ENCODE peak calls at places on chromosomes 7 and 10, in four cellular contexts. L, K, U and S are unnamed samples.
A peak's percentile ranks its signal among the peaks of the same experiment; 100 is the strongest.

GRCh38 chr10:287814-288213 is 152.6 kb downstream of the ZMYND11 start:
- DNase-seq in L (no peak), U (no peak), K (no peak), S (no peak)

GRCh38 chr10:43962346-43963191 is 313.9 kb upstream of the ZNF32 start:
- DNase-seq in U (no peak), L (no peak), K (no peak), S (no peak)

GRCh38 chr7:105656922-105657521 is 75.7 kb upstream of the EFCAB10 start:
- DNase-seq in U (no peak), L (peak; percentile 44), K (peak; percentile 76), S (no peak)

GRCh38 chr7:87609946-87610345 is 9.3 kb upstream of the ABCB1 start:
- DNase-seq in L (no peak), K (no peak), U (no peak), S (no peak)

GRCh38 chr7:18030758-18031157 is 3.1 kb upstream of the PRPS1L1 start:
- DNase-seq in K (no peak), U (no peak), L (no peak), S (no peak)

GRCh38 chr10:12848439-12849173 is 152.9 kb downstream of the CCDC3 start:
- DNase-seq in U (no peak), L (no peak), K (no peak), S (no peak)

GRCh38 chr10:5628798-5629788 is 37.3 kb downstream of the ASB13 start:
- DNase-seq in L (no peak), K (no peak), U (peak; percentile 30), S (no peak)

GRCh38 chr7:53237344-53237913 is 202.0 kb downstream of the POM121L12 start:
- DNase-seq in L (no peak), K (no peak), U (no peak), S (no peak)

GRCh38 chr7:22586101-22586805 is 86.3 kb upstream of the STEAP1B start:
- DNase-seq in K (no peak), U (no peak), L (no peak), S (no peak)

GRCh38 chr10:7251696-7252465 is 159.0 kb downstream of the SFMBT2 start:
- DNase-seq in U (no peak), L (no peak), K (no peak), S (no peak)

GRCh38 chr10:20624642-20625041 is 272.5 kb downstream of the NEBL start:
- DNase-seq in U (no peak), K (peak; percentile 66), L (no peak), S (no peak)

GRCh38 chr10:126905776-126906703 is 812 bp downstream of the DOCK1 start:
- DNase-seq in L (peak; percentile 33), K (peak; percentile 18), U (no peak), S (no peak)

GRCh38 chr7:92685146-92686042 is 95.2 kb upstream of the FAM133B start:
- DNase-seq in L (no peak), U (no peak), K (no peak), S (no peak)

GRCh38 chr10:80458263-80458625 is 4.1 kb downstream of the TSPAN14 start:
- DNase-seq in K (no peak), U (no peak), L (no peak), S (no peak)
- H3K4me3 ChIP-seq in K (peak overlapping the region; percentile 70), U (no peak overlapping the region), L (no peak overlapping the region), S (peak overlapping the region; percentile 25)

GRCh38 chr10:130137077-130137448 is 872 bp downstream of the GLRX3 start:
- DNase-seq in U (no peak), L (no peak), K (no peak), S (no peak)

GRCh38 chr10:130135676-130136213 is 446 bp upstream of the GLRX3 start:
- DNase-seq in U (no peak), K (no peak), L (no peak), S (no peak)

GRCh38 chr10:130138479-130138866 is 2.3 kb downstream of the GLRX3 start:
- DNase-seq in K (no peak), L (no peak), U (peak; percentile 72), S (peak; percentile 66)

GRCh38 chr10:130136214-130137076 is at the start of gene GLRX3:
- DNase-seq in K (peak; percentile 84), U (peak; percentile 86), L (peak; percentile 92), S (peak; percentile 35)

GRCh38 chr10:130137659-130138478 is 1.7 kb downstream of the GLRX3 start:
- DNase-seq in K (no peak), U (no peak), L (no peak), S (no peak)
- TF ChIP-seq CTCF in K (no peak), U (no peak), L (no peak), S (no peak)

GRCh38 chr10:110010076-110011069 is 2.6 kb downstream of the ADD3 start:
- DNase-seq in K (no peak), U (no peak), L (no peak), S (no peak)
- H3K4me3 ChIP-seq in K (peak overlapping the region; percentile 75), U (no peak overlapping the region), L (peak overlapping the region; percentile 7), S (peak overlapping the region; percentile 91)

DNA sequence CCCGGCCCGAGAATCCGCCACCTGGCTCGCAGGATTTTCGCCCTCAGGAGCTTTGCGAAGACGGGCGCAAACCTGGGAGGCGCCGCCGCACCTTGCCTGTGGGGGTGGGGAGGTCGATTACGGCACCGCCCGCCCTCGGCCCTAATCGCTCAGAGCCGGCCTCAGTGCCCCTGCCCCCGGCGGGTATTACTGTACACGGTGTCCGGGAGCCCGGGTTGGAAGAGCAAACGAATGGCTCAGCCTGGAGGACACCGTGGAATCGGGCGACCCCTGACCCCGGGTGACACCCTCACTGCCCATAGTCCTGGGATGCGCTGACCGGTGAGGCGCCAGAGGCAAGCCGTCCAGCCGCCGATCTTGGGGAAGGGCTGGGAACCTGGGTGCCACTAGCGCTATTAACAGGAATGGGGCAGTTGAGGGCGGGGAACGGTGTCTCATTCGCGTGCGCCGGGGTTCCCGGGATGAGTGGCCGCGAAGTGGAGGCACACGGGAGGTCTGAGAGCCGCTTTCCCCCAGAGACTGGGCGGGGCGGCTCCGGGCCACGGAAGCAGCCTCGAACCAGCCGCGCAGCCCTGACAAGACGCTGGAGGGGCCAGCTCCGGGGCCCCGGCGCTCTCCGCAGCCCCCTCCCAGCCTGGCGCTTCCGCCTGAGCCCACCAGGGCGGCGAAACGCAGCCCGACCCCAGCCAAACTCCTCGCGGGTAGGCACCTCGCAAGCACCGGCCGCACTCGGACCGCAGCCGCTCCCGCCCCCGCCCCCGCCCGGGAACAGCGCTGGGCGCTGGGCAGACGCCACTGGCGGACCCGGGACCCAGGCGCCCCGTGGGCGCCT is 167.5 kb downstream of the NRF1 start:
- DNase-seq in U (no peak), K (no peak), L (no peak), S (peak; percentile 48)
- TF ChIP-seq CTCF in U (peak; percentile 30), K (no peak), L (no peak), S (no peak)

DNA sequence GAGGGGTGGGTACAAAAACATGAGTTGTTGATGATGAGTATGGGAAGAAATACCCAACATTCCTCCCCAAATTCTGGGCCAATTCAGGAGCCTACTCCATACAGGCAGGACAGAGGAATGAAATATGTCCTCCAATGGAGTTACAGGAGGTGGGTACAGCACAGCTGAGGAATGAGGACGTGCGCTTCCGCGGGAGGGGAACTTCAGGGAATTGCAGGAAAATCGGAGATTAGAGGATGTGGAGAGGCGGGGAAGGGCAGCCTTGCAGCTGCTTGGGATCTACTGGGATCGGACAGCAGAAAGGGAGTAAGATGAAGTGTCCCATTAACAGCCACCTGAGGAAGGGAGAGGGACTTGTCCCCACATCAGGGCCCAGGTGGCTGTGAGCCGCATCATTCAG is 50.2 kb downstream of the PDIA4 start:
- DNase-seq in L (no peak), K (no peak), U (no peak), S (no peak)
- H3K4me3 ChIP-seq in L (no peak overlapping the region), K (no peak overlapping the region), U (no peak overlapping the region), S (no peak overlapping the region)

DNA sequence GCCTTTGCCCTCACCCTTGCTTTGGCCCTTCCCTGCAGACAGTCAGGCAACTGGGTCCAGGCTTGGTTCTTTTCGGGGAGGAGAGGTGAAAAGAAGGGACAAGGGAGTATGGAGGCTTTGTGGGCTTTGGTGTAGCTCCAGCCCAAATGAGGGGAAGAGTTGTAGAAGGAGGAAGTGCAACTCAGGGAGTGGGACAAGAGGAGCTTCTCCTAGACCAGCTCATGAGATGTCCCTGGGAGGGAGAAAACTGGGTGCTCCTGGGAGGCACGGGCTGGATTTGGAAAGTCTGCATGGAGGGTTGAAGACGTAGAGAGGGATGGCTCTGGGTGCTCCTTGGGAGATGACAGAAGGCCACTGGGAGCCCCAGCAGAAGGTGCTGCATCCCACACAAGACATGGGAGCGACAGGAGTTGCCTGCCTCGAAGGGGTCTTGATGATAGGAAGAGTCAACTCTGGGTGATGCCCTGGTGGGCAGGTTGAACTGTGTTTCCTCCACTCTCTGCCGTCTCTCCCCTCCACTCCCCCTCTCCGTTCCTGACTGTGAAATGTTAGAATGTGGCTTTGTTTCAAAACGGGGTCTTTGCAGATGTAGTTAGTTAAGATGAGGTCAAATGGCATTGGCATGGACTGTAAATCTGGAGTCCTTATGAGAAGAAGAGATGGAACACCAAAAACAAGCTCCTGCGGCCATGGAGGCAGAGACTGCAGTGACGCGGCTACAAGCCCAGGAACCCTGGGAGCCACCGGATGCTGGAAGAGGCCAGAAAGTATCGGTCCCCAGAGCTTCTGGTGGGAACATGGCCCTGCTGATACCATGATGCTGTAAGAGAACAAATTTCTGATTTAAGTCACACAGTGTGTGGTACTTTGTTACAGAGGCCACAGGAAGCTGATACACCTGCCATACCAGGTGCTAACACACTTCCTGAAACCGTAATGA is 298.5 kb downstream of the GLRX3 start:
- DNase-seq in L (no peak), U (no peak), K (no peak), S (no peak)
- TF ChIP-seq CTCF in L (no peak), U (no peak), K (no peak), S (no peak)

GRCh38 chr7:143384741-143385631 is 3.8 kb downstream of the ZYX start:
- DNase-seq in U (no peak), K (no peak), L (no peak), S (no peak)
- H3K4me3 ChIP-seq in U (no peak overlapping the region), K (peak overlapping the region; percentile 70), L (peak overlapping the region; percentile 20), S (no peak overlapping the region)

GRCh38 chr7:155645652-155646051 is 1.2 kb downstream of the RBM33 start:
- DNase-seq in L (no peak), K (no peak), U (no peak), S (no peak)

GRCh38 chr7:155646669-155647068 is 2.2 kb downstream of the RBM33 start:
- DNase-seq in K (no peak), U (no peak), L (no peak), S (no peak)

GRCh38 chr7:155644178-155644970 is at the start of gene RBM33:
- DNase-seq in U (peak; percentile 61), L (peak; percentile 76), K (peak; percentile 63), S (peak; percentile 75)

GRCh38 chr7:155643804-155644177 is 670 bp upstream of the RBM33 start:
- DNase-seq in K (no peak), U (no peak), L (no peak), S (no peak)

DNA sequence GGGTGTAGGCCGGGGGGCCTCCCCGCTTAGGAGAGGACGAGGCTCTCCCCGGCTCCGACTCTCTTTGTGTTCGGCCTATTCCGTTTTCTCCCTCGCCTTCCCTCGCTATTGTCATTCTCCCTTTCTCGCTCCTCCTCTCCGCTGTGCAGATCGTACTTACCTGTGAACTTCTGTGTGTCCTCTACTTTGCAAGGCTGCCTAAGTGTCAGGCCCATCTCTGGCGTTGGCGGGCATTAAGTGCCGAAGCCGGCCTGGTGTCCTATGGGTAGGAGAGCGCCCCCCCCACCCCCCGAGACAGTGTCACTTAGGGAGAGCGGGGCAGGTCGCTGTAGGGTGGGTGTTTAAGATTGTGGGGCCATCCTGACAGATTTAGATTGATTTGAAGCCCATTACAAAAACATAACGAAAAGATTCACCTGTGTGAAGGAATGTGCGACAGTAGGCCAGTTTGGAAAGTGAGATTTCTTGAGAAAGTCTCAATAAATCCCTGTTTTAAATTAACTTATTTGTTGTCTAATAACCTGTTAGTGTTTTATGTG is 579 bp downstream of the RBM33 start:
- DNase-seq in U (peak; percentile 15), L (peak; percentile 32), K (peak; percentile 21), S (peak; percentile 22)
- TF ChIP-seq CTCF in U (no peak), L (no peak), K (no peak), S (no peak)